ENCODE peak calls at places on chromosomes 3 and 15, in four cellular contexts. Z is GM20000, W is LHCN-M2, I is HFFc6. U is an unnamed sample.
A peak's percentile ranks its signal among the peaks of the same experiment; 100 is the strongest.

GRCh38 chr3:98986073-98986472 is 84.6 kb upstream of the DCBLD2 start:
- DNase-seq in Z (no peak), W (peak; percentile 89), I (peak; percentile 90), U (no peak)

GRCh38 chr3:131658115-131658514 is 155.3 kb upstream of the MRPL3 start:
- DNase-seq in I (no peak), Z (no peak), W (no peak), U (no peak)

GRCh38 chr15:96329403-96329981 is 1.0 kb upstream of the NR2F2 start:
- DNase-seq in I (no peak), Z (peak; percentile 15), W (no peak), U (no peak)

GRCh38 chr3:57434041-57434440 is 110.1 kb downstream of the DNAH12 start:
- DNase-seq in W (peak; percentile 27), I (peak; percentile 53), Z (no peak), U (peak; percentile 45)

GRCh38 chr3:168121175-168121853 is 25.6 kb upstream of the GOLIM4 start:
- DNase-seq in I (no peak), W (peak; percentile 39), Z (no peak), U (peak; percentile 20)

GRCh38 chr15:27414168-27414870 is 443.3 kb downstream of the GABRG3 start:
- DNase-seq in I (no peak), Z (no peak), W (no peak), U (no peak)

GRCh38 chr3:72343078-72343477 is 505.2 kb downstream of the SHQ1 start:
- DNase-seq in Z (no peak), W (peak; percentile 68), I (peak; percentile 25), U (no peak)

GRCh38 chr3:2024713-2025112 is 74.0 kb upstream of the CNTN4 start:
- DNase-seq in I (no peak), W (no peak), Z (no peak), U (no peak)

GRCh38 chr15:28993720-28994053 is 107.9 kb downstream of the APBA2 start:
- DNase-seq in I (no peak), W (no peak), Z (no peak), U (no peak)

GRCh38 chr15:41944313-41944940 is 27.9 kb downstream of the EHD4 start:
- DNase-seq in Z (no peak), I (peak; percentile 82), W (peak; percentile 95), U (no peak)

GRCh38 chr15:51375966-51376640 is 34.6 kb downstream of the GLDN start:
- DNase-seq in W (peak; percentile 45), I (peak; percentile 59), Z (no peak), U (no peak)

GRCh38 chr3:14142567-14143270 is 17.9 kb downstream of the TMEM43 start:
- DNase-seq in W (no peak), I (no peak), Z (no peak), U (no peak)

GRCh38 chr15:52334491-52335160 is 39.0 kb upstream of the MYO5C start:
- DNase-seq in Z (no peak), W (no peak), I (peak; percentile 60), U (no peak)

GRCh38 chr15:68256675-68257450 is 20.7 kb upstream of the FEM1B start:
- DNase-seq in I (peak; percentile 77), Z (peak; percentile 37), W (peak; percentile 85), U (no peak)

GRCh38 chr3:186456636-186457265 is 87.4 kb downstream of the CRYGS start:
- DNase-seq in Z (no peak), I (no peak), W (no peak), U (no peak)

GRCh38 chr15:66613743-66614142 is 47.9 kb upstream of the LCTL start:
- DNase-seq in Z (no peak), W (no peak), I (no peak), U (no peak)

GRCh38 chr3:81744366-81744765 is 17.1 kb downstream of the GBE1 start:
- DNase-seq in Z (no peak), W (peak; percentile 95), I (peak; percentile 92), U (peak; percentile 21)

U was measured in AML-193.